ENCODE peak calls at places on chromosomes 16 and 17, in eight cellular contexts. O is transverse colon, U is SK-N-SH, N is HCT116, H is Panc1, C is prostate gland, R is stomach, T is upper lobe of left lung. F is an unnamed sample.

GRCh38 chr17:58728831-58729230 is 26.8 kb upstream of the PPM1E start:
- DNase-seq in O (no peak), U (no peak), N (no peak), H (no peak), C (no peak), R (no peak), T (no peak), F (no peak)

GRCh38 chr16:81493755-81494433 is 49.3 kb downstream of the CMIP start:
- DNase-seq in O (peak), U (no peak), N (peak), H (peak), C (peak), R (peak), T (peak), F (no peak)

GRCh38 chr16:14399397-14400284 is 230.4 kb downstream of the PARN start:
- DNase-seq in O (no peak), U (no peak), N (peak), H (peak), C (no peak), R (no peak), T (no peak), F (no peak)

GRCh38 chr16:14077918-14078317 is 6.8 kb downstream of the MRTFB start:
- DNase-seq in O (no peak), U (no peak), N (no peak), H (no peak), C (no peak), R (no peak), T (no peak), F (no peak)

GRCh38 chr17:40177275-40177874 is at the start of gene RAPGEFL1:
- DNase-seq in O (peak), U (peak), N (no peak), H (no peak), C (peak), R (peak), T (peak), F (no peak)

GRCh38 chr17:33520404-33521032 is 227.4 kb upstream of the ASIC2 start:
- DNase-seq in O (peak), U (peak), N (no peak), H (peak), C (peak), R (peak), T (no peak), F (peak)

GRCh38 chr17:74851612-74852236 is 8.0 kb downstream of the GRIN2C start:
- DNase-seq in O (no peak), U (no peak), N (no peak), H (no peak), C (no peak), R (no peak), T (no peak), F (no peak)

GRCh38 chr17:70968302-70968701 is 799.0 kb downstream of the KCNJ2 start:
- DNase-seq in O (no peak), U (no peak), N (no peak), H (no peak), C (no peak), R (no peak), T (no peak), F (no peak)

GRCh38 chr17:75840779-75841123 is 3.5 kb downstream of the UNC13D start:
- DNase-seq in O (no peak), U (no peak), N (no peak), H (no peak), C (no peak), R (no peak), T (no peak), F (no peak)

GRCh38 chr16:3171855-3172593 is 16.0 kb upstream of the OR1F1 start:
- DNase-seq in O (no peak), U (peak), N (no peak), H (peak), C (no peak), R (no peak), T (no peak), F (no peak)

GRCh38 chr17:9991351-9991750 is 86.3 kb upstream of the RCVRN start:
- DNase-seq in O (no peak), U (no peak), N (no peak), H (no peak), C (no peak), R (no peak), T (no peak), F (no peak)

GRCh38 chr16:71255721-71256120 is 25.2 kb upstream of the HYDIN start:
- DNase-seq in O (no peak), U (peak), N (no peak), H (no peak), C (no peak), R (no peak), T (no peak), F (no peak)

GRCh38 chr16:12260647-12261262 is 284.2 kb downstream of the SNX29 start:
- DNase-seq in O (no peak), U (no peak), N (peak), H (no peak), C (no peak), R (no peak), T (no peak), F (no peak)

GRCh38 chr17:71409712-71410111 is 711.1 kb upstream of the SOX9 start:
- DNase-seq in O (no peak), U (no peak), N (no peak), H (no peak), C (no peak), R (no peak), T (no peak), F (no peak)

GRCh38 chr16:57297856-57298255 is 13.4 kb upstream of the PLLP start:
- DNase-seq in O (no peak), U (no peak), N (no peak), H (no peak), C (no peak), R (no peak), T (no peak), F (no peak)

GRCh38 chr17:77196251-77196650 is 55.5 kb downstream of the SEC14L1 start:
- DNase-seq in O (no peak), U (no peak), N (no peak), H (no peak), C (no peak), R (no peak), T (no peak), F (no peak)

GRCh38 chr17:44004077-44004760 is at the start of gene NAGS:
- DNase-seq in O (peak), U (peak), N (no peak), H (no peak), C (no peak), R (no peak), T (peak), F (no peak)

GRCh38 chr16:1989826-1990335 is at the start of gene SYNGR3:
- DNase-seq in O (no peak), U (peak), N (no peak), H (no peak), C (no peak), R (no peak), T (no peak), F (no peak)

GRCh38 chr17:56798916-56799315 is 34.8 kb downstream of the C17orf67 start:
- DNase-seq in O (no peak), U (no peak), N (no peak), H (no peak), C (no peak), R (no peak), T (no peak), F (no peak)

GRCh38 chr16:65214196-65214595 is 92.3 kb upstream of the CDH11 start:
- DNase-seq in O (no peak), U (no peak), N (no peak), H (no peak), C (no peak), R (no peak), T (no peak), F (no peak)

GRCh38 chr17:10087333-10087732 is 111.1 kb downstream of the GAS7 start:
- DNase-seq in O (no peak), U (no peak), N (no peak), H (no peak), C (no peak), R (no peak), T (no peak), F (no peak)

GRCh38 chr16:54324716-54325115 is 38.1 kb upstream of the IRX3 start:
- DNase-seq in O (no peak), U (no peak), N (no peak), H (no peak), C (no peak), R (no peak), T (peak), F (no peak)

GRCh38 chr16:19090916-19091315 is 22.8 kb upstream of the ITPRIPL2 start:
- DNase-seq in O (no peak), U (no peak), N (no peak), H (no peak), C (no peak), R (no peak), T (no peak), F (no peak)

GRCh38 chr16:88977845-88978607 is 1.0 kb upstream of the CBFA2T3 start:
- DNase-seq in O (no peak), U (no peak), N (no peak), H (no peak), C (no peak), R (no peak), T (no peak), F (no peak)

GRCh38 chr16:88977028-88977844 is at the start of gene CBFA2T3:
- DNase-seq in O (peak), U (no peak), N (no peak), H (no peak), C (no peak), R (peak), T (peak), F (no peak)

GRCh38 chr16:88976359-88977027 is 514 bp downstream of the CBFA2T3 start:
- DNase-seq in O (no peak), U (no peak), N (no peak), H (no peak), C (no peak), R (no peak), T (no peak), F (no peak)

GRCh38 chr16:88979616-88980015 is 2.6 kb upstream of the CBFA2T3 start:
- DNase-seq in O (no peak), U (no peak), N (no peak), H (no peak), C (no peak), R (no peak), T (no peak), F (no peak)

DNA sequence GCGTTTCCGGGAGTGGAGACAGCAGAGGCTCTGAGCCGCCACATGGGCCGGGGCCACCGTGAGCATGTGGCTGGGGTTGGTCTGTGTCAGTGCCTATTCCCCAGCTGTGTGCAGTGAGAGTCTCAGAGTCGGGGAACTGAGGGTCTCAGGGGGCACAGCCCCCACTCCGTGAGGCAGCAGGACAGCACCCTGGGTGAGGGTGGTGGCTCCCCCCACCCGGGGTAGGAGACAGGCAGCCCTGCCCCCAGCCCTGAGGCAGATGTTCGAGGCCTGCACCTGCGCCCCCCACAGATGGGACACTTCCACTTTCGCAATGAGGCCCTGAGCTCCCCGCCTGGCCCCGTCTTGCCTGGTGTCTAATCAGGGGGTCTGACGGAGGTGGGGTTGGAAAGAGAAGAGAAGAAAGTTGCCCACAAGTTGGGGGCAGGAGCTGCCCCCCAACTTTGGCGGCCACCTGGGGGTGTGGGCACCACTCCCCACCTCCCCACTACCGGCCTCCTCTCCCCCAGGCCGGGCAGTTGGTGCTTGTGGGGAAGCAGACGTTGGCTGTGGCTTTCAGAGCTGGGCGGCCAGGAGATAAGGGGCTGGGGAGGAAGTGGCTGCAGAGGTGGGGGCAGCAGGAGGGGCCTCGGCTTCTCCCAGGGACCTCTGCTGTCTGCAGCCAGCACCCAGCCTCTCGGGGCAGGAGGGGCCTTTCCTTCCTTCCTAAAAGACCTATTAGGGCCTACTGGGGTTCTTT is 1.8 kb upstream of the CBFA2T3 start:
- DNase-seq in O (peak), U (no peak), N (no peak), H (no peak), C (no peak), R (no peak), T (no peak), F (no peak)
- TF ChIP-seq POLR2AphosphoS5 in O (no peak), U (no peak), N (no peak), H (no peak), C (no peak), R (no peak), T (no peak), F (no peak)

GRCh38 chr16:68332411-68333121 is 21.7 kb downstream of the PRMT7 start:
- DNase-seq in O (peak), U (peak), N (no peak), H (no peak), C (no peak), R (no peak), T (peak), F (no peak)
- TF ChIP-seq POLR2AphosphoS5 in O (no peak), U (no peak), N (no peak), H (no peak), C (no peak), R (no peak), T (no peak), F (no peak)

GRCh38 chr16:73069581-73070262 is 21.8 kb upstream of the ZFHX3 start:
- DNase-seq in O (no peak), U (no peak), N (no peak), H (no peak), C (no peak), R (no peak), T (no peak), F (no peak)

GRCh38 chr16:73066321-73066926 is 18.5 kb upstream of the ZFHX3 start:
- DNase-seq in O (no peak), U (no peak), N (no peak), H (no peak), C (no peak), R (no peak), T (no peak), F (no peak)

GRCh38 chr16:73067671-73068545 is 20.0 kb upstream of the ZFHX3 start:
- DNase-seq in O (no peak), U (no peak), N (no peak), H (no peak), C (no peak), R (no peak), T (no peak), F (no peak)

GRCh38 chr16:73066927-73067670 is 19.2 kb upstream of the ZFHX3 start:
- DNase-seq in O (peak), U (no peak), N (no peak), H (no peak), C (no peak), R (no peak), T (no peak), F (no peak)

DNA sequence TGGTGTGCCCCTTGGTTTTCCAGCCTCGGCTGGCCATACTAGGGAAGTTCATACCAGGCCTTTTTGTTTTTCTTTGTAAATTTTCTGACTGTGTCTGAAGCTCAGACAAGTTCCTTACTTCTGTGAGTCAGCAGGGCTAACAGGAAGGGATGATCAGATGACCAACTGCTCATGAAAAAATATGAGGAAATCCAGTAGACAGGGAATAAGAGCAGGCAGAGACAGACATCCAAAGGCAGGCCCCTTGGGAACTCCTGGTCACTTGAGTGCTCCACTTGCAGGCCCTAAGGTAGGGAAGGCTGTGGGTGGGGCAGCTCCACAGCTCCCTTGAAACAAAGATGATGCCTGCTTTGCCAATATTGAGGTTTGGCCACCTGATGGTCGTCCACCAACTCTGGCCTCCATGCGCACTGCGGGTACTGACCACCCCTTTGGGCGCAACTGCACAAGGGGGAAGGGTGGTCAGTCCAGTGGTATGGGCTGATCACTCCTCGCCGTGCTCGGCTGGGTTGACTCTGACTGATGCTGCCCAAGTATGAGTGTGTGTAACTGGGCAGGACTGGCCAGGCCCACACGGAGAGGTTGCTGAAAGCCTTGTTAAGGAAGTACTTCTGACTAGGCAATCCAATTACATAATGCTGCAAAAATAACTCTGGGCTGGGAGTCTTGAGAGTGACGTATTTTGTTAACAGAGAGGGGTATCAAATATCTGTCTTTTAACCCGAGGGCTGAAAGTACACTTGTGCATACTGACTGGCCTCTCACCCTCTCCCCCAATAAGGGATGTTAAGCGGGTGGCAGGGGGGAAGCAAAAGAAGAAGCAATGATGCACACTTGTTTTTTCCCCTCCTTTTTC is 20.8 kb upstream of the ZFHX3 start:
- DNase-seq in O (peak), U (no peak), N (no peak), H (no peak), C (no peak), R (no peak), T (peak), F (no peak)
- TF ChIP-seq POLR2AphosphoS5 in O (peak), U (peak), N (peak), H (no peak), C (peak), R (no peak), T (peak), F (no peak)

DNA sequence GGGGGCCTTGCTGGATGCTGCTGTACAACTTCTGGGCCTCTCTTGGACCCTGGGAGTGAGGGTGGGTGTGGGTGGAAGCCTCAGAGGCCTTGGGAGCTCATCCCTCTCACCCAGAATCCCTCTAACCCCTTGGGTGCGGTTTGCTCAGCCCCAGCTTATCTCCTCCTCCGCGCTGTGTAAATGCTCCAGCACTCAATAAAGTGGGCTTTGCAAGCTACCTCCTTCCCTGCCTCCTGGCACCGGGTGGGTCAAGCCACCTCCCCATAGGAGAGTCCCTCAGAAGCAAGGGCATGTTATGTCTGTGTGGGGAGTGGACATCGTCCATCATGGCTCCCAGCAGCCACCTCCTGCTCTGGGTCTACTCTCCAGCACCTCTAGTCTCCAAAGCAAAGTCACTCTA is 28.4 kb downstream of the CDIP1 start:
- DNase-seq in O (no peak), U (no peak), N (no peak), H (no peak), C (no peak), R (no peak), T (no peak), F (no peak)
- TF ChIP-seq POLR2AphosphoS5 in O (no peak), U (no peak), N (no peak), H (no peak), C (no peak), R (no peak), T (no peak), F (no peak)

GRCh38 chr16:89956511-89957213 is 8.1 kb downstream of the DEF8 start:
- DNase-seq in O (no peak), U (no peak), N (no peak), H (no peak), C (no peak), R (no peak), T (no peak), F (no peak)
- TF ChIP-seq POLR2AphosphoS5 in O (no peak), U (no peak), N (no peak), H (no peak), C (no peak), R (no peak), T (no peak), F (no peak)

DNA sequence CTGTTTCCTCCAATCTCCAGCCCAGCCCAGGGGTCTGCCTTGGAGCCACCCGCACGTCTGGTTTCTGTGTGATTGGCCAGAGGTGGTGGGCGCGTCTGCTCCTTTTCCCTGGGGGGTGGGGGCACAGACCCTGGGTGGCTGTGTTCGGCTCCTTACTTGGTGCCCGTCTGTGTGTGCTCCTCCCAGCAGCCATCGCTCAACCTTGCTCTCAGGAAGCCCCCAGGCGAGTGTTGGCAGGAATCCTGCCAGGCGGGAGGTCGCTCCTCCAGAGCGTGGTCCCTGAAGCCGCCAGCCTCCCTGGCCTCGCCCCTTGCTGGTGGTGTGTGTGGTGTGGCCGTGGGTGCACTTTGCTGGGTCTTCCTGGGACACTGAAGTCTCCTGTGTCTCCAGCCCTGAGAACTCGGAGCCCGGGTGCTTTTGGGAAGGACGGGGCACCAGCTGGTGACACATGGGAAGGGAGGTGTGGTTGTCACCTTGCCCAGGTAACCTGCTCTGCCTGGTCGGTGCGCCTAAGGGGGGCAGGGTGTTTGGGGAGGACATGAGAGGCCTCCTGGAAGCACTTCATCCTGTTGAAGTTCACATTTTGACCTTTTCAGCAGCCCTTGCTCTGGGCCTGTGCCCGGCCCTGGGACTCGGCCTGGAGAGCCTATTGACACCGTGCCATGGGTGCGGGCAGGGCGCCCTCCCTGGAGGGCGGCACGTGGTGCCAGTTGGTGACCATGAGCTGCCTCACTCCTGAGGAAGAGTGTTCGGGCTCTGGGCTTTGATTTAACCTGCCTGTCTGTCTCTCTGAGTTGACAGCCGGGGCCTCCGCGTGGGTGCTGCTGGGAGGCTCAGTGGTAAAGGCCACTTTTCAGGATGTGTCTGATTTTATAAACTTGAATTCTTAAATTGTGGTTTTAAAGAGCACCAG is 49.0 kb upstream of the ZNF750 start:
- DNase-seq in O (no peak), U (peak), N (no peak), H (no peak), C (peak), R (peak), T (peak), F (no peak)
- TF ChIP-seq POLR2AphosphoS5 in O (no peak), U (no peak), N (no peak), H (no peak), C (peak), R (no peak), T (peak), F (no peak)